ENCODE peak calls at places on chromosomes 5 and 9, in seven cellular contexts. U, B, K, F, O, P and G are unnamed samples.
A peak's percentile ranks its signal among the peaks of the same experiment; 100 is the strongest.

GRCh38 chr9:20040991-20041606 is 252.3 kb upstream of the SLC24A2 start:
- DNase-seq in U (no peak), B (no peak), K (no peak), F (no peak), O (no peak), P (peak; percentile 89), G (no peak)

GRCh38 chr5:43037929-43038510 is 2.1 kb downstream of the ANXA2R start:
- DNase-seq in U (no peak), B (peak; percentile 32), K (no peak), F (no peak), O (peak; percentile 23), P (no peak), G (no peak)

GRCh38 chr5:65693121-65693520 is 28.8 kb downstream of the SGTB start:
- DNase-seq in U (no peak), B (no peak), K (no peak), F (no peak), O (no peak), P (no peak), G (no peak)

GRCh38 chr5:50726475-50727148 is 60.2 kb downstream of the PARP8 start:
- DNase-seq in U (no peak), B (no peak), K (no peak), F (no peak), O (no peak), P (no peak), G (no peak)

GRCh38 chr5:111453290-111453689 is 59.0 kb downstream of the STARD4 start:
- DNase-seq in U (no peak), B (no peak), K (no peak), F (peak; percentile 9), O (no peak), P (no peak), G (no peak)

GRCh38 chr9:81588148-81588874 is 101.0 kb downstream of the TLE1 start:
- DNase-seq in U (no peak), B (no peak), K (peak; percentile 60), F (no peak), O (no peak), P (peak; percentile 70), G (peak; percentile 93)

GRCh38 chr5:10856646-10857332 is 95.8 kb upstream of the DAP start:
- DNase-seq in U (peak; percentile 79), B (peak; percentile 21), K (peak; percentile 80), F (peak; percentile 80), O (no peak), P (no peak), G (peak; percentile 74)

GRCh38 chr5:96320797-96321196 is 112.3 kb downstream of the PCSK1 start:
- DNase-seq in U (no peak), B (no peak), K (no peak), F (peak; percentile 63), O (no peak), P (no peak), G (no peak)

GRCh38 chr5:146446861-146447733 is at the start of gene TCERG1:
- DNase-seq in U (peak; percentile 96), B (peak; percentile 99), K (peak; percentile 99), F (peak; percentile 100), O (peak; percentile 95), P (peak; percentile 98), G (peak; percentile 99)

GRCh38 chr9:98634680-98635079 is 74.1 kb downstream of the GABBR2 start:
- DNase-seq in U (no peak), B (no peak), K (no peak), F (no peak), O (no peak), P (no peak), G (no peak)

GRCh38 chr5:32044904-32045303 is 129.2 kb downstream of the GOLPH3 start:
- DNase-seq in U (no peak), B (no peak), K (no peak), F (peak; percentile 93), O (no peak), P (no peak), G (no peak)

GRCh38 chr5:10645146-10645545 is 81.3 kb downstream of the ANKRD33B start:
- DNase-seq in U (peak; percentile 71), B (peak; percentile 25), K (no peak), F (peak; percentile 28), O (no peak), P (no peak), G (no peak)

GRCh38 chr5:14483504-14484157 is 98.0 kb upstream of the OTULINL start:
- DNase-seq in U (no peak), B (no peak), K (no peak), F (no peak), O (no peak), P (no peak), G (no peak)

GRCh38 chr9:133225171-133226011 is 16.3 kb upstream of the OBP2B start:
- DNase-seq in U (peak; percentile 59), B (no peak), K (no peak), F (no peak), O (no peak), P (no peak), G (peak; percentile 64)

GRCh38 chr9:124769451-124770358 is 1.4 kb downstream of the NR6A1 start:
- DNase-seq in U (peak; percentile 88), B (peak; percentile 12), K (peak; percentile 67), F (peak; percentile 44), O (no peak), P (peak; percentile 46), G (peak; percentile 85)

GRCh38 chr9:98971168-98971914 is 27.6 kb downstream of the COL15A1 start:
- DNase-seq in U (no peak), B (no peak), K (peak; percentile 76), F (peak; percentile 92), O (no peak), P (no peak), G (no peak)

GRCh38 chr9:130944510-130945058 is 5.5 kb upstream of the FIBCD1 start:
- DNase-seq in U (no peak), B (no peak), K (no peak), F (no peak), O (no peak), P (no peak), G (no peak)

GRCh38 chr5:61603211-61603908 is 271.3 kb downstream of the ZSWIM6 start:
- DNase-seq in U (no peak), B (no peak), K (peak; percentile 80), F (no peak), O (no peak), P (peak; percentile 1), G (peak; percentile 52)

GRCh38 chr9:120742951-120743416 is 28.7 kb upstream of the MEGF9 start:
- DNase-seq in U (no peak), B (no peak), K (no peak), F (peak; percentile 66), O (no peak), P (peak; percentile 19), G (no peak)

GRCh38 chr9:114086009-114086408 is 7.9 kb upstream of the AMBP start:
- DNase-seq in U (no peak), B (no peak), K (no peak), F (no peak), O (no peak), P (no peak), G (peak; percentile 41)

GRCh38 chr5:150253416-150254208 is 36.0 kb downstream of the CAMK2A start:
- DNase-seq in U (no peak), B (no peak), K (peak; percentile 28), F (no peak), O (no peak), P (no peak), G (no peak)

GRCh38 chr5:139863855-139864558 is 68.4 kb downstream of the PSD2 start:
- DNase-seq in U (no peak), B (peak; percentile 69), K (peak; percentile 88), F (peak; percentile 65), O (peak; percentile 37), P (peak; percentile 8), G (peak; percentile 71)

GRCh38 chr9:13450723-13451122 is 171.2 kb upstream of the MPDZ start:
- DNase-seq in U (no peak), B (no peak), K (no peak), F (no peak), O (no peak), P (no peak), G (no peak)

GRCh38 chr5:67221487-67222242 is 25.1 kb upstream of the CD180 start:
- DNase-seq in U (peak; percentile 73), B (peak; percentile 59), K (no peak), F (no peak), O (no peak), P (no peak), G (no peak)

GRCh38 chr5:142872795-142873194 is 102.6 kb downstream of the ARHGAP26 start:
- DNase-seq in U (no peak), B (no peak), K (no peak), F (peak; percentile 77), O (no peak), P (no peak), G (peak; percentile 83)

GRCh38 chr9:92196909-92197308 is 81.7 kb upstream of the SPTLC1 start:
- DNase-seq in U (no peak), B (no peak), K (no peak), F (peak; percentile 50), O (no peak), P (no peak), G (no peak)

GRCh38 chr9:93231121-93231694 is 47.3 kb downstream of the WNK2 start:
- DNase-seq in U (peak; percentile 76), B (no peak), K (peak; percentile 71), F (no peak), O (no peak), P (peak; percentile 38), G (no peak)

GRCh38 chr9:130499804-130500263 is 55.1 kb downstream of the ASS1 start:
- DNase-seq in U (no peak), B (peak; percentile 10), K (no peak), F (no peak), O (no peak), P (no peak), G (no peak)

GRCh38 chr9:111999319-111999718 is 102.7 kb downstream of the UGCG start:
- DNase-seq in U (no peak), B (no peak), K (no peak), F (no peak), O (no peak), P (no peak), G (no peak)

GRCh38 chr9:84917366-84918063 is 248.0 kb downstream of the NTRK2 start:
- DNase-seq in U (no peak), B (no peak), K (peak; percentile 53), F (no peak), O (no peak), P (peak; percentile 72), G (no peak)